ENCODE peak calls at places on chromosomes 1 and 21, in six cellular contexts. S is mammary epithelial cell, M is GM23338, D is astrocyte, B is PC-3, I is GM23248. X is an unnamed sample.

GRCh38 chr21:41927727-41928409 is 25.9 kb downstream of the C2CD2 start:
- DNase-seq in M (no peak), I (no peak), B (no peak), D (no peak), S (no peak), X (no peak)

GRCh38 chr21:41366522-41367151 is 4.8 kb downstream of the MX2 start:
- DNase-seq in M (no peak), B (peak), I (peak), S (peak), D (peak), X (no peak)

GRCh38 chr1:196445775-196446174 is 162.5 kb downstream of the KCNT2 start:
- DNase-seq in B (no peak), M (no peak), I (no peak), S (no peak), D (no peak), X (no peak)

GRCh38 chr21:30719401-30719800 is 824 bp upstream of the KRTAP21-3 start:
- DNase-seq in D (no peak), B (peak), M (no peak), I (no peak), S (peak), X (no peak)

GRCh38 chr1:53638641-53639035 is 100.3 kb downstream of the GLIS1 start:
- DNase-seq in B (no peak), M (no peak), I (no peak), S (no peak), D (no peak), X (no peak)

GRCh38 chr1:162019436-162019835 is 4.2 kb downstream of the OLFML2B start:
- DNase-seq in B (no peak), I (no peak), D (no peak), S (no peak), M (no peak), X (no peak)

GRCh38 chr1:232291681-232292080 is 338.3 kb downstream of the SIPA1L2 start:
- DNase-seq in D (no peak), B (peak), S (no peak), I (no peak), M (no peak), X (no peak)

GRCh38 chr1:243428617-243429342 is 172.9 kb downstream of the SDCCAG8 start:
- DNase-seq in I (no peak), S (no peak), M (no peak), B (peak), D (no peak), X (no peak)

GRCh38 chr1:184462170-184462569 is 75.3 kb downstream of the C1orf21 start:
- DNase-seq in S (peak), M (no peak), D (no peak), I (no peak), B (no peak), X (no peak)

GRCh38 chr1:211420845-211421454 is 71.0 kb downstream of the RD3 start:
- DNase-seq in M (no peak), B (no peak), D (no peak), S (no peak), I (peak), X (peak)

GRCh38 chr1:206098242-206098919 is 18.8 kb downstream of the AVPR1B start:
- DNase-seq in S (no peak), B (no peak), I (no peak), M (no peak), D (no peak), X (no peak)

GRCh38 chr21:45253180-45253579 is 34.5 kb downstream of the POFUT2 start:
- DNase-seq in M (no peak), D (peak), B (peak), S (peak), I (peak), X (no peak)

GRCh38 chr1:207959141-207959825 is 48.4 kb upstream of the CD34 start:
- DNase-seq in I (peak), S (peak), B (no peak), D (peak), M (peak), X (peak)

GRCh38 chr1:62687903-62688686 is at the start of gene DOCK7:
- DNase-seq in D (peak), I (peak), B (peak), S (peak), M (peak), X (peak)

GRCh38 chr1:20404466-20404865 is 81.5 kb downstream of the CAMK2N1 start:
- DNase-seq in M (peak), B (no peak), I (peak), S (no peak), D (no peak), X (no peak)

GRCh38 chr1:91020486-91020885 is 1.3 kb downstream of the ZNF644 start:
- DNase-seq in M (no peak), S (no peak), I (peak), B (no peak), D (no peak), X (no peak)

GRCh38 chr1:78511334-78511733 is 20.6 kb downstream of the PTGFR start:
- DNase-seq in I (no peak), D (no peak), S (no peak), M (peak), B (no peak), X (no peak)

GRCh38 chr1:159071970-159072582 is 4.5 kb downstream of the AIM2 start:
- DNase-seq in D (peak), S (peak), I (peak), M (peak), B (peak), X (peak)

GRCh38 chr1:53769780-53770179 is 30.8 kb upstream of the GLIS1 start:
- DNase-seq in D (peak), I (peak), M (no peak), S (no peak), B (no peak), X (no peak)

GRCh38 chr21:44370027-44370735 is 16.8 kb downstream of the TRPM2 start:
- DNase-seq in B (peak), M (peak), I (peak), S (peak), D (peak), X (peak)

GRCh38 chr1:239835946-239836345 is 255.7 kb upstream of the FMN2 start:
- DNase-seq in D (no peak), M (no peak), B (no peak), S (no peak), I (no peak), X (no peak)

GRCh38 chr1:170296642-170297041 is 150.9 kb downstream of the NTMT2 start:
- DNase-seq in D (no peak), S (peak), B (peak), I (peak), M (no peak), X (no peak)

GRCh38 chr1:87684194-87684593 is 355.5 kb downstream of the LMO4 start:
- DNase-seq in I (peak), B (no peak), M (peak), D (peak), S (no peak), X (peak)

GRCh38 chr1:167492509-167492910 is 25.8 kb downstream of the CD247 start:
- DNase-seq in S (no peak), D (no peak), I (no peak), B (no peak), M (no peak), X (no peak)

GRCh38 chr1:185819798-185820197 is 85.6 kb downstream of the HMCN1 start:
- DNase-seq in S (no peak), B (no peak), I (no peak), M (no peak), D (no peak), X (no peak)

GRCh38 chr1:64041366-64042131 is 161.9 kb upstream of the UBE2U start:
- DNase-seq in B (no peak), D (no peak), I (no peak), M (no peak), S (no peak), X (no peak)

GRCh38 chr1:10694274-10694632 is 102.2 kb downstream of the CASZ1 start:
- DNase-seq in M (peak), I (peak), S (peak), B (no peak), D (no peak), X (peak)

GRCh38 chr1:5709976-5710375 is 282.2 kb downstream of the NPHP4 start:
- DNase-seq in I (no peak), D (no peak), M (no peak), S (no peak), B (no peak), X (no peak)

GRCh38 chr1:200369131-200369530 is 40.7 kb downstream of the ZNF281 start:
- DNase-seq in S (no peak), B (no peak), I (no peak), M (no peak), D (no peak), X (no peak)

GRCh38 chr1:226598455-226598849 is 49.9 kb downstream of the STUM start:
- DNase-seq in S (peak), B (peak), I (no peak), M (no peak), D (no peak), X (no peak)

GRCh38 chr1:167273027-167273800 is 52.5 kb downstream of the POU2F1 start:
- DNase-seq in S (peak), M (no peak), B (no peak), D (peak), I (peak), X (peak)

GRCh38 chr1:10917513-10918454 is 94.7 kb upstream of the TARDBP start:
- DNase-seq in B (no peak), I (no peak), S (no peak), D (no peak), M (no peak), X (no peak)

GRCh38 chr1:34929497-34929852 is at the start of gene DLGAP3:
- DNase-seq in B (no peak), I (no peak), S (no peak), D (no peak), M (peak), X (peak)

GRCh38 chr1:116954450-116954849 is 44.7 kb downstream of the PTGFRN start:
- DNase-seq in I (no peak), D (no peak), S (no peak), M (no peak), B (no peak), X (peak)

GRCh38 chr1:21246905-21247642 is 43.2 kb downstream of the ECE1 start:
- DNase-seq in B (peak), S (no peak), I (no peak), D (no peak), M (no peak), X (no peak)

GRCh38 chr1:247373721-247374141 is 42.1 kb upstream of the ZNF496 start:
- DNase-seq in I (peak), S (peak), D (no peak), M (peak), B (no peak), X (peak)

GRCh38 chr1:94616503-94616902 is 74.9 kb upstream of the F3 start:
- DNase-seq in B (peak), D (no peak), I (no peak), M (no peak), S (no peak), X (peak)

GRCh38 chr1:160159846-160160245 is 8.4 kb downstream of the ATP1A4 start:
- DNase-seq in I (peak), M (no peak), D (no peak), S (no peak), B (peak), X (no peak)

GRCh38 chr1:147670319-147671003 is at the start of gene ACP6:
- DNase-seq in M (peak), S (peak), D (peak), I (peak), B (peak), X (peak)

GRCh38 chr1:147673816-147674215 is 3.5 kb upstream of the ACP6 start:
- DNase-seq in M (no peak), B (no peak), D (no peak), I (peak), S (no peak), X (no peak)

GRCh38 chr1:147665521-147665920 is 4.8 kb downstream of the ACP6 start:
- DNase-seq in B (peak), I (peak), M (peak), S (no peak), D (no peak), X (no peak)

GRCh38 chr1:147673401-147673800 is 3.1 kb upstream of the ACP6 start:
- DNase-seq in I (peak), B (peak), D (peak), S (no peak), M (no peak), X (peak)

DNA sequence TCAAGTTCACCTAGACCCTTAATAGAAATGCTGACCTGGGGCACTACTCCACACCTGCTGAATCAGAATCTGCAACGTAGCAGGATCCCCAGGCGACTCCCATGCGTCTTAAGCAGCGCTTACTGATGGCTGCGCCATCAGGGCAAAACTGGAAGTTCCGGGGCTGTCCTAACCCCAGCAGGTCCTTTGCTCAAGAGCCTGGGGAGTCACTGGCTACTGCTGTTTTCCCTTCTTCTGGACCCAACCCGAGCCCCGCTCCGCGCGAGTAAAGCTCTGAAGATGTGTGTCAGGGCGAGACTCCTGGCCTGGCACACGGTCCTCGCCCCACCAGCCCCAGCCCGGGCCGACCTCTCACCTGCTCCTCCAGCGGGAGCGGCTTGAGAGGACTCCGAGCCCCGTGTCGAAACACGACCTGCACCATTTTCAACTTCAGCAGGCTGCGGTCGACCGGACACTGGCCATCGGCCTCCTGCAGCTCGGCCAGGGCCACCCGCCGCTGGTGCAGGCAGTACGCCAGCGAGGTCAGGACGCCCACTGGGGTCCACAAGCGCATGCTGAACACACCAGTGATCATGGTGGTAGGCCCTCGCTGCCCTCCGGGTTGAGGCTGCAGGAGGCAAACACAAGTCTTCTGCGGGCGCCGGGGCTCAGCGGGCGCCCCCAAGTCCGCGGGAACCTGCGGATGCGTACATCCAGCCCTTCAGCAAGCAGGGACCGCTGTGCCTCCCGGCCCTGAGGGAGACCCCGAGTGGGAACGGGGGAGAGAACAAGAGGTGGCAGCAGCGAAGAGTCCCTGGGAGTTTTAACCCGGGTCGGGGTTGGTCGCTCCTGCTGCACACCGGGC is 627 bp downstream of the ACP6 start:
- DNase-seq in D (peak), M (peak), B (peak), S (peak), I (peak), X (peak)
- H3K4me3 ChIP-seq in D (peak), M (peak), B (peak), S (peak), I (peak), X (peak)

GRCh38 chr1:230867119-230867902 is 1.0 kb downstream of the C1orf198 start:
- DNase-seq in D (no peak), M (no peak), I (peak), B (peak), S (peak), X (no peak)
- H3K27ac ChIP-seq in D (peak), M (no peak), I (peak), B (no peak), S (no peak), X (peak)

GRCh38 chr1:109556563-109556962 is 8.1 kb downstream of the GNAI3 start:
- DNase-seq in S (no peak), B (no peak), I (peak), M (no peak), D (no peak), X (no peak)

GRCh38 chr1:109559995-109560394 is 11.6 kb downstream of the GNAI3 start:
- DNase-seq in B (no peak), S (no peak), I (no peak), D (no peak), M (no peak), X (no peak)

GRCh38 chr1:109557520-109557919 is 9.1 kb downstream of the GNAI3 start:
- DNase-seq in D (no peak), I (no peak), M (no peak), S (no peak), B (no peak), X (no peak)
- TF ChIP-seq EZH2 in D (no peak), I (no peak), M (no peak), S (no peak), B (no peak), X (no peak)

GRCh38 chr1:39292401-39292800 is 87.9 kb downstream of the MACF1 start:
- DNase-seq in M (no peak), I (no peak), B (no peak), D (no peak), S (no peak), X (no peak)

GRCh38 chr1:39295901-39296300 is 91.4 kb downstream of the MACF1 start:
- DNase-seq in M (no peak), B (no peak), S (peak), D (no peak), I (peak), X (no peak)

GRCh38 chr1:39297534-39297933 is 93.0 kb downstream of the MACF1 start:
- DNase-seq in S (no peak), I (peak), D (peak), B (no peak), M (no peak), X (no peak)

GRCh38 chr1:39294531-39294930 is 90.0 kb downstream of the MACF1 start:
- DNase-seq in S (no peak), D (no peak), I (peak), M (no peak), B (no peak), X (no peak)

DNA sequence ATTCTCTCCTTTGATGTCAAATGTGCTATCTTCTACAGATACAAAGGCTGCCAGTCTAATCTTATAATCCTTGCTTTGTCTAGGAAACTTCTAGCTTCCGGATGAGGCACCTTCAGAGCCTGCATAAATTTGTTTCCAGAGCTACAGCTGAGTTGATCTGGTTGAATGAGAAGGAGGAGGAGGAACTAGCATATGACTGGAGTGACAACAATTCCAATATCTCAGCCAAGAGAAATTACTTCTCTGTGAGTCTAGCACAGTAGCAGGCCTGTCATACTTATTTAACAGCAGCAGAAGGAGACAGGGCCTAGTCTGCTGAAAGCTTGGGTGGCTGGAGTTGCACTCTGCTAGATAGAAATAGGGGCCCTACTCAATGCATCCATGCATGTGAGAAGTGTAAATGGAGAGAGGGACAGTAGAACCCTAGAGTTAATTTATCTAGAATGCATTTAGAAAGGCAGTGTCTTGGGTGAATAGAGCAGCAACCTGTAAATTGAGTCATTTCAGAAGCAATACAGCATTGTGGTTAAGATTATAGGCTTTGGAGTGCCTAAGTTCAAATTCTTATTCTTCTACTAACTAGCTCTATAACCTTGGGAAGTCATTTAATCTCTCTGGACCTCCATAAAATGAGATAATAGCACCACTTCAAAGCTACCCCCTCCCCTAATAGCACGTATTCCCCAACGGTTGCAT is 89.0 kb downstream of the MACF1 start:
- DNase-seq in B (no peak), M (no peak), I (peak), D (peak), S (no peak), X (peak)
- H3K4me3 ChIP-seq in B (no peak), M (no peak), I (no peak), D (no peak), S (no peak), X (no peak)

GRCh38 chr1:223235091-223235490 is 92.0 kb upstream of the TLR5 start:
- DNase-seq in I (no peak), M (no peak), B (no peak), S (no peak), D (no peak), X (no peak)
- H3K27ac ChIP-seq in I (no peak), M (no peak), B (no peak), S (no peak), D (no peak), X (no peak)

GRCh38 chr1:179743679-179744400 is 749 bp downstream of the FAM163A start:
- DNase-seq in M (peak), S (no peak), I (peak), D (no peak), B (no peak), X (no peak)
- TF ChIP-seq EZH2 in M (peak), S (peak), I (no peak), D (peak), B (no peak), X (peak)

DNA sequence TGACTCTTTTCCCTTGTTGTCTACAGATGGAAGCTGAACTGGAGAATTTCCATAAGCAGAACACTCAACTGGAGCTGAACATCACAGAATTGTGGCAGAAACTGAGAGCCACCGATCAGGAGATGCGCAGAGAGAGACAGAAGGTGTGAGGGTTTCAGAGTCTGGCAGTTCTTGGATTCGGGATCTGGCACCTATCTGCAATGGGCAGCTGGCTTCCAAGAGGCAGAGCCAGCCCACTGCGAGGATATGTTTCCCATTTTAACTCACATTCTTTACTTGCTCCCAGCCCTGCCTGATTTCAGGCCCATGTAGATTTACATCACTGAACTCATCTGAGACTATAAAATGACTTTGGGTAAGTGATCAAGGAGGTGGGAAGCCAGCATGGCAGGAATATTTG is 37.3 kb upstream of the TMEM125 start:
- DNase-seq in M (no peak), S (no peak), B (no peak), I (peak), D (no peak), X (no peak)
- H3K4me3 ChIP-seq in M (no peak), S (no peak), B (no peak), I (peak), D (no peak), X (no peak)

GRCh38 chr1:2290595-2291510 is 62.7 kb downstream of the SKI start:
- DNase-seq in B (no peak), S (peak), I (peak), D (peak), M (no peak), X (peak)

GRCh38 chr1:2288816-2289536 is 60.9 kb downstream of the SKI start:
- DNase-seq in S (no peak), I (no peak), B (no peak), M (no peak), D (no peak), X (no peak)

GRCh38 chr1:2290171-2290578 is 62.1 kb downstream of the SKI start:
- DNase-seq in M (no peak), D (no peak), B (no peak), S (no peak), I (no peak), X (no peak)

GRCh38 chr1:2288308-2288707 is 60.2 kb downstream of the SKI start:
- DNase-seq in I (no peak), B (no peak), M (no peak), S (no peak), D (no peak), X (no peak)

GRCh38 chr1:2289607-2290006 is 61.5 kb downstream of the SKI start:
- DNase-seq in S (no peak), M (no peak), B (no peak), D (no peak), I (peak), X (no peak)
- H3K27ac ChIP-seq in S (no peak), M (no peak), B (no peak), D (no peak), I (peak), X (peak)